ENCODE peak calls at places on chromosome 7, in ten cellular contexts. Y is stimulated activated CD8-positive, alpha-beta memory T cell treated with anti-CD3 and anti-CD28 coated beads, Interleukin-15, amount 100 ng/mL, for 24 hours; I is iris pigment epithelial cell; L is stromal cell of bone marrow; E is AG08395; A is brain pericyte; X is stimulated activated CD4-positive, alpha-beta T cell treated with anti-CD3 and anti-CD28 coated beads, Interleukin-1b, Interleukin-23, amount 100 ng/mL, for 1 hour; H is HTR-8/SVneo; P is NCI-H2171; W is Caco-2. J is an unnamed sample.

GRCh38 chr7:460374-461117 is 59.1 kb downstream of the PDGFA start:
- DNase-seq in X (no peak), I (peak), W (no peak), A (no peak), P (no peak), L (peak), E (peak), H (peak), Y (no peak), J (no peak)

GRCh38 chr7:4265676-4266075 is 416.4 kb upstream of the FOXK1 start:
- DNase-seq in I (no peak), A (no peak), W (no peak), P (no peak), L (no peak), H (no peak), Y (no peak), X (no peak), E (no peak), J (no peak)

GRCh38 chr7:74354009-74354408 is 64.8 kb downstream of the CLIP2 start:
- DNase-seq in I (no peak), L (no peak), H (no peak), E (no peak), W (no peak), A (no peak), X (no peak), Y (no peak), P (no peak), J (no peak)

GRCh38 chr7:48285365-48285764 is 114.1 kb downstream of the ABCA13 start:
- DNase-seq in I (peak), H (no peak), P (no peak), A (no peak), E (peak), L (no peak), Y (no peak), X (no peak), W (no peak), J (no peak)

GRCh38 chr7:51647931-51648351 is 331.3 kb upstream of the COBL start:
- DNase-seq in P (no peak), L (no peak), I (peak), E (no peak), Y (no peak), X (no peak), W (peak), A (no peak), H (no peak), J (no peak)

GRCh38 chr7:6271694-6272371 is 591 bp downstream of the CYTH3 start:
- DNase-seq in Y (peak), H (no peak), P (no peak), I (no peak), A (no peak), L (no peak), W (no peak), X (no peak), E (no peak), J (no peak)

GRCh38 chr7:105452085-105452484 is 63.4 kb upstream of the SRPK2 start:
- DNase-seq in P (no peak), A (no peak), H (no peak), X (no peak), I (no peak), Y (no peak), L (no peak), W (no peak), E (no peak), J (no peak)

GRCh38 chr7:91287685-91288084 is 23.5 kb downstream of the FZD1 start:
- DNase-seq in P (no peak), E (no peak), L (peak), W (no peak), X (no peak), I (no peak), H (no peak), Y (no peak), A (no peak), J (no peak)

GRCh38 chr7:139626817-139627216 is 103.3 kb downstream of the CLEC2L start:
- DNase-seq in W (no peak), Y (no peak), H (no peak), P (no peak), E (no peak), L (no peak), X (no peak), I (no peak), A (no peak), J (no peak)

GRCh38 chr7:23546897-23547572 is 15.3 kb upstream of the TRA2A start:
- DNase-seq in Y (no peak), E (peak), W (peak), I (peak), X (peak), H (peak), L (peak), A (peak), P (peak), J (peak)

GRCh38 chr7:12635830-12636229 is 51.6 kb upstream of the ARL4A start:
- DNase-seq in L (no peak), Y (no peak), W (no peak), X (no peak), A (no peak), P (no peak), E (peak), H (no peak), I (no peak), J (no peak)

GRCh38 chr7:158606111-158606510 is 18.5 kb upstream of the PTPRN2 start:
- DNase-seq in W (no peak), Y (no peak), I (peak), H (no peak), L (no peak), P (no peak), A (no peak), X (no peak), E (no peak), J (no peak)

GRCh38 chr7:70338061-70338460 is 739.8 kb downstream of the AUTS2 start:
- DNase-seq in P (no peak), E (no peak), H (no peak), Y (no peak), L (no peak), W (no peak), I (no peak), A (no peak), X (no peak), J (peak)